ENCODE peak calls at places on chromosome 22, in seven cellular contexts. E, Q, T, V, U, Z and D are unnamed samples.

GRCh38 chr22:40348025-40348658 is 1.8 kb downstream of the ADSL start:
- DNase-seq in E (peak), Q (no peak), T (peak), V (peak), U (peak), Z (peak), D (no peak)

GRCh38 chr22:43622886-43623285 is 189.2 kb downstream of the EFCAB6 start:
- DNase-seq in E (peak), Q (no peak), T (no peak), V (no peak), U (no peak), Z (no peak), D (no peak)

GRCh38 chr22:38766076-38766777 is 10.4 kb upstream of the SUN2 start:
- DNase-seq in E (peak), Q (no peak), T (peak), V (peak), U (peak), Z (peak), D (peak)

GRCh38 chr22:41446057-41446501 is 522 bp downstream of the TOB2 start:
- DNase-seq in E (peak), Q (no peak), T (no peak), V (no peak), U (no peak), Z (no peak), D (no peak)

GRCh38 chr22:18999416-18999815 is 63.3 kb upstream of the PRODH start:
- DNase-seq in E (no peak), Q (no peak), T (no peak), V (no peak), U (no peak), Z (no peak), D (no peak)

GRCh38 chr22:19041403-19042074 is 80.7 kb downstream of the DGCR2 start:
- DNase-seq in E (no peak), Q (no peak), T (no peak), V (no peak), U (no peak), Z (no peak), D (no peak)

GRCh38 chr22:30040499-30041055 is 39.7 kb upstream of the HORMAD2 start:
- DNase-seq in E (no peak), Q (no peak), T (no peak), V (no peak), U (no peak), Z (no peak), D (no peak)

GRCh38 chr22:37241351-37242142 is 2.5 kb downstream of the RAC2 start:
- DNase-seq in E (no peak), Q (no peak), T (no peak), V (no peak), U (peak), Z (no peak), D (no peak)

GRCh38 chr22:25564979-25565677 is 653 bp downstream of the GRK3 start:
- DNase-seq in E (peak), Q (no peak), T (no peak), V (peak), U (no peak), Z (no peak), D (no peak)

GRCh38 chr22:47397673-47398072 is 635.2 kb downstream of the TBC1D22A start:
- DNase-seq in E (no peak), Q (no peak), T (no peak), V (no peak), U (no peak), Z (no peak), D (no peak)

GRCh38 chr22:20551805-20552449 is 44.5 kb downstream of the MED15 start:
- DNase-seq in E (peak), Q (no peak), T (no peak), V (no peak), U (peak), Z (no peak), D (no peak)

GRCh38 chr22:44676441-44677298 is 25.3 kb upstream of the PRR5 start:
- DNase-seq in E (peak), Q (no peak), T (no peak), V (no peak), U (peak), Z (no peak), D (no peak)

GRCh38 chr22:42289671-42290269 is 19.3 kb upstream of the TCF20 start:
- DNase-seq in E (peak), Q (no peak), T (no peak), V (no peak), U (peak), Z (no peak), D (no peak)

GRCh38 chr22:42283288-42284229 is 13.1 kb upstream of the TCF20 start:
- DNase-seq in E (peak), Q (no peak), T (no peak), V (peak), U (peak), Z (no peak), D (no peak)

GRCh38 chr22:38724926-38725571 is 19.3 kb downstream of the GTPBP1 start:
- DNase-seq in E (peak), Q (no peak), T (peak), V (peak), U (peak), Z (no peak), D (no peak)

GRCh38 chr22:27213291-27213690 is 555.9 kb downstream of the MIAT start:
- DNase-seq in E (peak), Q (no peak), T (no peak), V (no peak), U (no peak), Z (no peak), D (no peak)

GRCh38 chr22:36433318-36434231 is 45.8 kb upstream of the MYH9 start:
- DNase-seq in E (no peak), Q (no peak), T (no peak), V (no peak), U (no peak), Z (no peak), D (no peak)

GRCh38 chr22:25540912-25541660 is 23.4 kb upstream of the GRK3 start:
- DNase-seq in E (no peak), Q (no peak), T (no peak), V (no peak), U (no peak), Z (no peak), D (no peak)

GRCh38 chr22:49948116-49948515 is 12.5 kb upstream of the PIM3 start:
- DNase-seq in E (no peak), Q (no peak), T (no peak), V (no peak), U (no peak), Z (no peak), D (no peak)

GRCh38 chr22:49948958-49949913 is 11.3 kb upstream of the PIM3 start:
- DNase-seq in E (no peak), Q (no peak), T (no peak), V (no peak), U (no peak), Z (no peak), D (peak)

GRCh38 chr22:49946612-49947295 is 13.8 kb upstream of the PIM3 start:
- DNase-seq in E (no peak), Q (no peak), T (no peak), V (no peak), U (no peak), Z (no peak), D (no peak)

GRCh38 chr22:49948573-49948957 is 12.0 kb upstream of the PIM3 start:
- DNase-seq in E (no peak), Q (no peak), T (no peak), V (no peak), U (no peak), Z (no peak), D (no peak)

DNA sequence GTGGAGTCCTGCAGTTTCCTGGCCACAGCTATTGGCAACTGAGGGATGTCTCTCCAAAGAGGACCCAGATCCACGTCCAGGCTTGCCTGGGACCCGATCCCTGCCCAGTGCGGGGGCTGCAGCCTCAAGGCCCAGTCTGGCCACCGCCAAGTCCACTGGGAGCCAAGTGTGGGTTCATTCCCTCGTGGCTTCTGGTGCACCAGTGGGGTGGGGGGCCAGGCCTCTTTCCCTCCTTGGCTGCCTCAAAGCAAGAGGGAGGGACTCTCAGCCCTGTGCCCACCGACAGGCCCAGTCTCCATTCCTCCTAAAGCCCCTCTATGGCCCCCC is 13.3 kb upstream of the PIM3 start:
- DNase-seq in E (no peak), Q (no peak), T (no peak), V (no peak), U (no peak), Z (no peak), D (no peak)
- H3K27ac ChIP-seq in E (no peak), Q (no peak), T (no peak), V (no peak), U (no peak), Z (peak), D (no peak)

DNA sequence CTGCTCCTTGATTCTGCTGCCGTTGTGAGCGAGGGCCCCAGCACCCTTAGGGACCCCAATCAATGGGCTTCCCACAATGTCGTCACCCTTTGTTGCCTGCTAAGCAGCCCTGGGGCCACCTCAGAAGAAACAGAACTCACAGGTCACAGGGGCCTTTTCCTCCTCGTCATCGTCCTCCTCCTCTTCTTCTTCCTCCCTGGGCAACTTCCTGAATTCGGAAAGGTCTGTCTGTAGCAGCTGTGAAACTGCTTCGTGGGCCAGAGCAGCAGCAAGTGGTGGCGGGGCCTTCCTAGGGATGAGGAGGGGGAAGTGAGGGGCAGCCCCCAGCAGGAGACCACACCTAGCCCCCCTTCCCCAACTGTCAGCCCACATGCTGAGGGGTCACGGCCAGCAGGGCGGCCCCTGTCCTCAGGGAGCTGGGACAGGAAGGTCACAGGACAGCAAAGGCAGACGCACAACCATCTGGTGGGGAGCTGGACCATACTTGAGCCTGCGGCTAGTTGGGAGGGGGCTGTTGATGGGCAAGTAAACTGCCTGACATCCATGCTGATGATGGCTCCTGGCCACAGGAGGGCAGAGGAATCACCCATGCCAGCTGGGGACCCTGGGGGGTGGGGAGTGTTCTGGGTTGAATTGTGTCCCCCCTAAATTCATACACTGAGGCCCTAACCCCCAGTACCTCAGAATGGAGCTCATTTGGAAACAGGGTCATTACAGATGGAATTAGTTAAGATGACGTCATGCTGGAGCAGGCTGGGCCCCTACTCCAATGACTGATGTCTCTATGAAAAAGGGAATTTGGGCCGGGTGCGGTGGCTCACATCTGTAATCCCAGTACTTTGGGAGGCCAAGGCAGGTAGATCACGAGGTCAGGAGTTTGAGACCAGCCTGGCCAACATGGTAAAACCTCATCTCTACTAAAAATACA is 13.0 kb downstream of the PPM1F start:
- DNase-seq in E (peak), Q (no peak), T (no peak), V (no peak), U (no peak), Z (no peak), D (no peak)
- H3K27ac ChIP-seq in E (peak), Q (peak), T (peak), V (no peak), U (no peak), Z (peak), D (peak)

GRCh38 chr22:31184015-31184414 is 24.0 kb downstream of the RNF185 start:
- DNase-seq in E (no peak), Q (no peak), T (no peak), V (no peak), U (no peak), Z (no peak), D (no peak)
- H3K27ac ChIP-seq in E (no peak), Q (no peak), T (no peak), V (no peak), U (no peak), Z (no peak), D (no peak)

GRCh38 chr22:17199131-17199731 is 20.0 kb downstream of the ADA2 start:
- DNase-seq in E (peak), Q (no peak), T (no peak), V (peak), U (no peak), Z (no peak), D (no peak)

GRCh38 chr22:17201285-17201945 is 17.8 kb downstream of the ADA2 start:
- DNase-seq in E (peak), Q (no peak), T (no peak), V (peak), U (no peak), Z (no peak), D (no peak)

GRCh38 chr22:17194213-17194612 is 25.0 kb downstream of the ADA2 start:
- DNase-seq in E (no peak), Q (no peak), T (no peak), V (peak), U (no peak), Z (no peak), D (no peak)

GRCh38 chr22:17198188-17199130 is 20.8 kb downstream of the ADA2 start:
- DNase-seq in E (peak), Q (no peak), T (no peak), V (peak), U (no peak), Z (no peak), D (no peak)
- H3K27ac ChIP-seq in E (peak), Q (no peak), T (no peak), V (peak), U (no peak), Z (no peak), D (no peak)

GRCh38 chr22:31143038-31143437 is 2.7 kb upstream of the PLA2G3 start:
- DNase-seq in E (no peak), Q (no peak), T (no peak), V (no peak), U (no peak), Z (no peak), D (no peak)
- H3K27ac ChIP-seq in E (no peak), Q (no peak), T (no peak), V (no peak), U (no peak), Z (no peak), D (no peak)

GRCh38 chr22:49209452-49210195 is 618.0 kb downstream of the BRD1 start:
- DNase-seq in E (no peak), Q (no peak), T (no peak), V (no peak), U (no peak), Z (no peak), D (no peak)
- H3K27ac ChIP-seq in E (no peak), Q (no peak), T (no peak), V (no peak), U (no peak), Z (no peak), D (no peak)

GRCh38 chr22:46251816-46252380 is 1.8 kb upstream of the CDPF1 start:
- DNase-seq in E (no peak), Q (no peak), T (no peak), V (no peak), U (no peak), Z (no peak), D (no peak)

GRCh38 chr22:46247443-46247975 is 2.6 kb downstream of the CDPF1 start:
- DNase-seq in E (no peak), Q (no peak), T (no peak), V (no peak), U (no peak), Z (no peak), D (no peak)

GRCh38 chr22:46251266-46251665 is 1.2 kb upstream of the CDPF1 start:
- DNase-seq in E (peak), Q (no peak), T (no peak), V (no peak), U (no peak), Z (no peak), D (no peak)

GRCh38 chr22:46250783-46251125 is 661 bp upstream of the CDPF1 start:
- DNase-seq in E (peak), Q (no peak), T (no peak), V (no peak), U (no peak), Z (no peak), D (no peak)

GRCh38 chr22:46250035-46250782 is at the start of gene CDPF1:
- DNase-seq in E (peak), Q (no peak), T (peak), V (peak), U (peak), Z (peak), D (peak)
- H3K27ac ChIP-seq in E (peak), Q (peak), T (peak), V (peak), U (peak), Z (peak), D (peak)

GRCh38 chr22:32951807-32952153 is 106.4 kb downstream of the SYN3 start:
- DNase-seq in E (no peak), Q (no peak), T (no peak), V (no peak), U (no peak), Z (no peak), D (no peak)

GRCh38 chr22:32951081-32951806 is 106.9 kb downstream of the SYN3 start:
- DNase-seq in E (no peak), Q (no peak), T (no peak), V (peak), U (no peak), Z (no peak), D (no peak)

GRCh38 chr22:32947581-32947980 is 110.6 kb downstream of the SYN3 start:
- DNase-seq in E (no peak), Q (no peak), T (no peak), V (no peak), U (no peak), Z (no peak), D (no peak)

GRCh38 chr22:32950366-32950765 is 107.8 kb downstream of the SYN3 start:
- DNase-seq in E (no peak), Q (no peak), T (no peak), V (peak), U (no peak), Z (no peak), D (no peak)

DNA sequence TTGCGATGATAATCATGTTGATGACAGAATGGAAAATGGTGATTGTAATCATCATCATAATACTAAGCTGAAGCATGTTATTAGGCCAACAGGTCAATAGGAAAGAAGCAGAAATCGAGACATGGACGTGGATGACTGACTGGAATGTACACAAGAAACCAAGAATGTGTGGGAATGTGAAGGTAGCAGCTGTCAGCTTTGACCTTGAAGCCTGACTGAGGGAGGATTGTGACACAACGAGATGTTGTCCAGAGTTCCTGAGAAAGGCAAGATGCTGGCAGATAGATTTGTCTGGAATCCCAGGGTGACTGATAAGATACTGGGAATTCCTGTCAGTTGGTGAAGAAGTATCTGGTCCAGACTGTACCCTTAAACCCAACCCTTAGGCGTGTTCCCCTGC is 108.5 kb downstream of the SYN3 start:
- DNase-seq in E (no peak), Q (no peak), T (no peak), V (peak), U (no peak), Z (no peak), D (no peak)
- H3K27ac ChIP-seq in E (no peak), Q (no peak), T (no peak), V (no peak), U (no peak), Z (no peak), D (no peak)